ENCODE peak calls at places on chromosomes 12 and 14, in six cellular contexts. One of them, this sample, is unnamed.

GRCh38 chr12:109687250-109687649 is 26.4 kb upstream of the FAM222A start:
- DNase-seq in LoVo: no peak
- DNase-seq in 8988T: no peak
- DNase-seq in activated naive CD8-positive, alpha-beta T cell treated with anti-CD3 and anti-CD28 coated beads, Interleukin-2, amount 50 U/mL, for 16 hours: no peak
- DNase-seq in RWPE1: no peak
- DNase-seq in left cardiac atrium: no peak
- DNase-seq in this sample: no peak

GRCh38 chr12:110579239-110579888 is 3.8 kb downstream of the PPTC7 start:
- DNase-seq in LoVo: no peak
- DNase-seq in 8988T: no peak
- DNase-seq in activated naive CD8-positive, alpha-beta T cell treated with anti-CD3 and anti-CD28 coated beads, Interleukin-2, amount 50 U/mL, for 16 hours: no peak
- DNase-seq in RWPE1: no peak
- DNase-seq in left cardiac atrium: no peak
- DNase-seq in this sample: no peak

GRCh38 chr14:48704639-48705038 is 881.5 kb downstream of the RPS29 start:
- DNase-seq in LoVo: no peak
- DNase-seq in 8988T: no peak
- DNase-seq in activated naive CD8-positive, alpha-beta T cell treated with anti-CD3 and anti-CD28 coated beads, Interleukin-2, amount 50 U/mL, for 16 hours: no peak
- DNase-seq in RWPE1: no peak
- DNase-seq in left cardiac atrium: no peak
- DNase-seq in this sample: no peak

GRCh38 chr12:124914392-124915248 is at the start of gene UBC:
- DNase-seq in LoVo: peak; percentile 94
- DNase-seq in 8988T: no peak
- DNase-seq in activated naive CD8-positive, alpha-beta T cell treated with anti-CD3 and anti-CD28 coated beads, Interleukin-2, amount 50 U/mL, for 16 hours: peak; percentile 75
- DNase-seq in RWPE1: peak; percentile 75
- DNase-seq in left cardiac atrium: peak; percentile 92
- DNase-seq in this sample: peak; percentile 88

GRCh38 chr12:47964102-47964723 is 817 bp downstream of the TMEM106C start:
- DNase-seq in LoVo: no peak
- DNase-seq in 8988T: no peak
- DNase-seq in activated naive CD8-positive, alpha-beta T cell treated with anti-CD3 and anti-CD28 coated beads, Interleukin-2, amount 50 U/mL, for 16 hours: no peak
- DNase-seq in RWPE1: no peak
- DNase-seq in left cardiac atrium: peak; percentile 46
- DNase-seq in this sample: peak; percentile 41

GRCh38 chr12:108854055-108854452 is 3.3 kb downstream of the SSH1 start:
- DNase-seq in LoVo: no peak
- DNase-seq in 8988T: no peak
- DNase-seq in activated naive CD8-positive, alpha-beta T cell treated with anti-CD3 and anti-CD28 coated beads, Interleukin-2, amount 50 U/mL, for 16 hours: no peak
- DNase-seq in RWPE1: peak; percentile 39
- DNase-seq in left cardiac atrium: no peak
- DNase-seq in this sample: no peak

GRCh38 chr12:46430340-46430948 is 57.9 kb upstream of the SLC38A2 start:
- DNase-seq in LoVo: peak; percentile 90
- DNase-seq in 8988T: no peak
- DNase-seq in activated naive CD8-positive, alpha-beta T cell treated with anti-CD3 and anti-CD28 coated beads, Interleukin-2, amount 50 U/mL, for 16 hours: no peak
- DNase-seq in RWPE1: peak; percentile 89
- DNase-seq in left cardiac atrium: no peak
- DNase-seq in this sample: peak; percentile 24

GRCh38 chr14:102512713-102513373 is 3.3 kb upstream of the ANKRD9 start:
- DNase-seq in LoVo: no peak
- DNase-seq in 8988T: no peak
- DNase-seq in activated naive CD8-positive, alpha-beta T cell treated with anti-CD3 and anti-CD28 coated beads, Interleukin-2, amount 50 U/mL, for 16 hours: no peak
- DNase-seq in RWPE1: no peak
- DNase-seq in left cardiac atrium: no peak
- DNase-seq in this sample: no peak

GRCh38 chr14:81447018-81447770 is 47.1 kb upstream of the STON2 start:
- DNase-seq in LoVo: no peak
- DNase-seq in 8988T: no peak
- DNase-seq in activated naive CD8-positive, alpha-beta T cell treated with anti-CD3 and anti-CD28 coated beads, Interleukin-2, amount 50 U/mL, for 16 hours: no peak
- DNase-seq in RWPE1: no peak
- DNase-seq in left cardiac atrium: no peak
- DNase-seq in this sample: no peak

GRCh38 chr12:84807249-84807648 is 105.3 kb downstream of the SLC6A15 start:
- DNase-seq in LoVo: no peak
- DNase-seq in 8988T: no peak
- DNase-seq in activated naive CD8-positive, alpha-beta T cell treated with anti-CD3 and anti-CD28 coated beads, Interleukin-2, amount 50 U/mL, for 16 hours: no peak
- DNase-seq in RWPE1: peak; percentile 25
- DNase-seq in left cardiac atrium: no peak
- DNase-seq in this sample: no peak

GRCh38 chr12:2959194-2959507 is at the start of gene TEAD4:
- DNase-seq in LoVo: peak; percentile 92
- DNase-seq in 8988T: peak; percentile 92
- DNase-seq in activated naive CD8-positive, alpha-beta T cell treated with anti-CD3 and anti-CD28 coated beads, Interleukin-2, amount 50 U/mL, for 16 hours: no peak
- DNase-seq in RWPE1: peak; percentile 89
- DNase-seq in left cardiac atrium: peak; percentile 82
- DNase-seq in this sample: no peak

GRCh38 chr14:100106661-100107112 is 41.5 kb downstream of the EVL start:
- DNase-seq in LoVo: no peak
- DNase-seq in 8988T: no peak
- DNase-seq in activated naive CD8-positive, alpha-beta T cell treated with anti-CD3 and anti-CD28 coated beads, Interleukin-2, amount 50 U/mL, for 16 hours: no peak
- DNase-seq in RWPE1: no peak
- DNase-seq in left cardiac atrium: no peak
- DNase-seq in this sample: no peak

GRCh38 chr12:107446476-107446875 is 239.1 kb upstream of the PWP1 start:
- DNase-seq in LoVo: no peak
- DNase-seq in 8988T: no peak
- DNase-seq in activated naive CD8-positive, alpha-beta T cell treated with anti-CD3 and anti-CD28 coated beads, Interleukin-2, amount 50 U/mL, for 16 hours: no peak
- DNase-seq in RWPE1: no peak
- DNase-seq in left cardiac atrium: no peak
- DNase-seq in this sample: no peak

GRCh38 chr12:101764393-101764792 is 25.1 kb upstream of the SYCP3 start:
- DNase-seq in LoVo: no peak
- DNase-seq in 8988T: no peak
- DNase-seq in activated naive CD8-positive, alpha-beta T cell treated with anti-CD3 and anti-CD28 coated beads, Interleukin-2, amount 50 U/mL, for 16 hours: no peak
- DNase-seq in RWPE1: no peak
- DNase-seq in left cardiac atrium: no peak
- DNase-seq in this sample: no peak

GRCh38 chr12:65742481-65742971 is 81.8 kb upstream of the HMGA2 start:
- DNase-seq in LoVo: no peak
- DNase-seq in 8988T: no peak
- DNase-seq in activated naive CD8-positive, alpha-beta T cell treated with anti-CD3 and anti-CD28 coated beads, Interleukin-2, amount 50 U/mL, for 16 hours: no peak
- DNase-seq in RWPE1: peak; percentile 56
- DNase-seq in left cardiac atrium: no peak
- DNase-seq in this sample: no peak

GRCh38 chr12:1830981-1831930 is 10.9 kb downstream of the LRTM2 start:
- DNase-seq in LoVo: peak; percentile 51
- DNase-seq in 8988T: no peak
- DNase-seq in activated naive CD8-positive, alpha-beta T cell treated with anti-CD3 and anti-CD28 coated beads, Interleukin-2, amount 50 U/mL, for 16 hours: no peak
- DNase-seq in RWPE1: peak; percentile 70
- DNase-seq in left cardiac atrium: peak; percentile 60
- DNase-seq in this sample: no peak

GRCh38 chr12:111304642-111305071 is 64.2 kb downstream of the PHETA1 start:
- DNase-seq in LoVo: no peak
- DNase-seq in 8988T: peak; percentile 49
- DNase-seq in activated naive CD8-positive, alpha-beta T cell treated with anti-CD3 and anti-CD28 coated beads, Interleukin-2, amount 50 U/mL, for 16 hours: no peak
- DNase-seq in RWPE1: no peak
- DNase-seq in left cardiac atrium: no peak
- DNase-seq in this sample: peak; percentile 72

GRCh38 chr14:25116607-25117006 is 66.7 kb upstream of the STXBP6 start:
- DNase-seq in LoVo: no peak
- DNase-seq in 8988T: no peak
- DNase-seq in activated naive CD8-positive, alpha-beta T cell treated with anti-CD3 and anti-CD28 coated beads, Interleukin-2, amount 50 U/mL, for 16 hours: no peak
- DNase-seq in RWPE1: no peak
- DNase-seq in left cardiac atrium: no peak
- DNase-seq in this sample: no peak

GRCh38 chr14:69880051-69880487 is 853 bp downstream of the SMOC1 start:
- DNase-seq in LoVo: no peak
- DNase-seq in 8988T: no peak
- DNase-seq in activated naive CD8-positive, alpha-beta T cell treated with anti-CD3 and anti-CD28 coated beads, Interleukin-2, amount 50 U/mL, for 16 hours: no peak
- DNase-seq in RWPE1: no peak
- DNase-seq in left cardiac atrium: no peak
- DNase-seq in this sample: no peak

GRCh38 chr14:62181591-62181990 is 419.4 kb downstream of the SNAPC1 start:
- DNase-seq in LoVo: no peak
- DNase-seq in 8988T: no peak
- DNase-seq in activated naive CD8-positive, alpha-beta T cell treated with anti-CD3 and anti-CD28 coated beads, Interleukin-2, amount 50 U/mL, for 16 hours: no peak
- DNase-seq in RWPE1: no peak
- DNase-seq in left cardiac atrium: no peak
- DNase-seq in this sample: no peak

GRCh38 chr12:95836630-95837239 is 22.0 kb upstream of the SNRPF start:
- DNase-seq in LoVo: no peak
- DNase-seq in 8988T: no peak
- DNase-seq in activated naive CD8-positive, alpha-beta T cell treated with anti-CD3 and anti-CD28 coated beads, Interleukin-2, amount 50 U/mL, for 16 hours: no peak
- DNase-seq in RWPE1: no peak
- DNase-seq in left cardiac atrium: no peak
- DNase-seq in this sample: no peak

GRCh38 chr14:97602438-97603117 is 805.4 kb downstream of the VRK1 start:
- DNase-seq in LoVo: no peak
- DNase-seq in 8988T: no peak
- DNase-seq in activated naive CD8-positive, alpha-beta T cell treated with anti-CD3 and anti-CD28 coated beads, Interleukin-2, amount 50 U/mL, for 16 hours: peak; percentile 0
- DNase-seq in RWPE1: no peak
- DNase-seq in left cardiac atrium: peak; percentile 17
- DNase-seq in this sample: no peak

GRCh38 chr14:100140452-100141132 is 18.9 kb downstream of the DEGS2 start:
- DNase-seq in LoVo: no peak
- DNase-seq in 8988T: no peak
- DNase-seq in activated naive CD8-positive, alpha-beta T cell treated with anti-CD3 and anti-CD28 coated beads, Interleukin-2, amount 50 U/mL, for 16 hours: no peak
- DNase-seq in RWPE1: no peak
- DNase-seq in left cardiac atrium: peak; percentile 60
- DNase-seq in this sample: no peak